ENCODE peak calls at places on chromosomes 1 and 21, in four cellular contexts. One of them, this sample, is unnamed.
A peak's percentile ranks its signal among the peaks of the same experiment; 100 is the strongest.

GRCh38 chr1:9473032-9473792 is 66.1 kb upstream of the SLC25A33 start:
- DNase-seq in HuH-7: no peak
- DNase-seq in H54: peak; percentile 92
- DNase-seq in HuH-7.5: peak; percentile 31
- DNase-seq in this sample: peak; percentile 92

GRCh38 chr1:14318830-14319229 is 279.7 kb upstream of the KAZN start:
- DNase-seq in HuH-7.5: no peak
- DNase-seq in H54: no peak
- DNase-seq in HuH-7: no peak
- DNase-seq in this sample: no peak

GRCh38 chr1:184972281-184973055 is 1.8 kb downstream of the NIBAN1 start:
- DNase-seq in H54: no peak
- DNase-seq in HuH-7: no peak
- DNase-seq in HuH-7.5: no peak
- DNase-seq in this sample: no peak

GRCh38 chr1:40421694-40422384 is 28.4 kb upstream of the ZFP69B start:
- DNase-seq in H54: no peak
- DNase-seq in HuH-7.5: peak; percentile 21
- DNase-seq in HuH-7: peak; percentile 30
- DNase-seq in this sample: no peak

GRCh38 chr1:207418336-207418735 is 35.8 kb upstream of the CR2 start:
- DNase-seq in H54: no peak
- DNase-seq in HuH-7: no peak
- DNase-seq in HuH-7.5: no peak
- DNase-seq in this sample: no peak

GRCh38 chr1:111275780-111276433 is 14.7 kb upstream of the CHIA start:
- DNase-seq in H54: no peak
- DNase-seq in HuH-7: no peak
- DNase-seq in HuH-7.5: no peak
- DNase-seq in this sample: no peak

GRCh38 chr1:11448375-11449085 is 30.4 kb upstream of the DISP3 start:
- DNase-seq in HuH-7: no peak
- DNase-seq in HuH-7.5: no peak
- DNase-seq in H54: no peak
- DNase-seq in this sample: no peak

GRCh38 chr1:27571439-27572018 is 32.4 kb downstream of the AHDC1 start:
- DNase-seq in HuH-7: no peak
- DNase-seq in HuH-7.5: no peak
- DNase-seq in H54: no peak
- DNase-seq in this sample: no peak

GRCh38 chr1:206526064-206526911 is 19.0 kb downstream of the RASSF5 start:
- DNase-seq in HuH-7: no peak
- DNase-seq in H54: no peak
- DNase-seq in HuH-7.5: no peak
- DNase-seq in this sample: no peak

GRCh38 chr1:171107257-171107940 is 16.7 kb downstream of the FMO3 start:
- DNase-seq in H54: no peak
- DNase-seq in HuH-7: no peak
- DNase-seq in HuH-7.5: no peak
- DNase-seq in this sample: no peak

GRCh38 chr21:16406355-16406754 is 676.6 kb downstream of the USP25 start:
- DNase-seq in HuH-7: no peak
- DNase-seq in HuH-7.5: no peak
- DNase-seq in H54: no peak
- DNase-seq in this sample: no peak

GRCh38 chr21:37436180-37436579 is 69.6 kb downstream of the DYRK1A start:
- DNase-seq in HuH-7.5: no peak
- DNase-seq in H54: no peak
- DNase-seq in HuH-7: no peak
- DNase-seq in this sample: no peak

GRCh38 chr1:160997323-160998038 is 23.5 kb downstream of the F11R start:
- DNase-seq in HuH-7.5: peak; percentile 39
- DNase-seq in H54: no peak
- DNase-seq in HuH-7: peak; percentile 57
- DNase-seq in this sample: peak; percentile 69

GRCh38 chr1:64282353-64282752 is 78.9 kb downstream of the UBE2U start:
- DNase-seq in H54: no peak
- DNase-seq in HuH-7.5: no peak
- DNase-seq in HuH-7: no peak
- DNase-seq in this sample: no peak

GRCh38 chr1:236608930-236609726 is 4.8 kb upstream of the HEATR1 start:
- DNase-seq in HuH-7.5: peak; percentile 24
- DNase-seq in H54: peak; percentile 18
- DNase-seq in HuH-7: peak; percentile 45
- DNase-seq in this sample: peak; percentile 59

GRCh38 chr1:93817819-93818569 is 61.0 kb downstream of the DNTTIP2 start:
- DNase-seq in HuH-7: no peak
- DNase-seq in HuH-7.5: no peak
- DNase-seq in H54: no peak
- DNase-seq in this sample: peak; percentile 98

GRCh38 chr1:26408604-26409003 is 2.0 kb upstream of the LIN28A start:
- DNase-seq in H54: peak; percentile 33
- DNase-seq in HuH-7: peak; percentile 81
- DNase-seq in HuH-7.5: peak; percentile 72
- DNase-seq in this sample: peak; percentile 86

GRCh38 chr1:82269466-82269865 is 468.7 kb downstream of the ADGRL2 start:
- DNase-seq in H54: peak; percentile 35
- DNase-seq in HuH-7: no peak
- DNase-seq in HuH-7.5: peak; percentile 3
- DNase-seq in this sample: peak; percentile 54

GRCh38 chr1:64043328-64043727 is 160.1 kb upstream of the UBE2U start:
- DNase-seq in HuH-7: no peak
- DNase-seq in HuH-7.5: no peak
- DNase-seq in H54: no peak
- DNase-seq in this sample: no peak

GRCh38 chr1:15411593-15412487 is 2.2 kb downstream of the EFHD2 start:
- DNase-seq in HuH-7: no peak
- DNase-seq in HuH-7.5: no peak
- DNase-seq in H54: no peak
- DNase-seq in this sample: peak; percentile 87

GRCh38 chr1:231557898-231558710 is 29.6 kb downstream of the TSNAX start:
- DNase-seq in HuH-7.5: no peak
- DNase-seq in HuH-7: no peak
- DNase-seq in H54: no peak
- DNase-seq in this sample: no peak

GRCh38 chr1:40664167-40664537 is 1.3 kb downstream of the RIMS3 start:
- DNase-seq in HuH-7.5: no peak
- DNase-seq in HuH-7: no peak
- DNase-seq in H54: no peak
- DNase-seq in this sample: no peak

GRCh38 chr1:225474986-225475820 is 47.4 kb upstream of the LBR start:
- DNase-seq in H54: peak; percentile 82
- DNase-seq in HuH-7: peak; percentile 97
- DNase-seq in HuH-7.5: peak; percentile 82
- DNase-seq in this sample: peak; percentile 47

GRCh38 chr1:159211331-159212136 is 6.9 kb downstream of the ACKR1 start:
- DNase-seq in HuH-7.5: no peak
- DNase-seq in HuH-7: peak; percentile 36
- DNase-seq in H54: peak; percentile 19
- DNase-seq in this sample: peak; percentile 62

GRCh38 chr1:43585596-43585995 is 54.9 kb downstream of the PTPRF start:
- DNase-seq in HuH-7.5: no peak
- DNase-seq in H54: no peak
- DNase-seq in HuH-7: no peak
- DNase-seq in this sample: no peak

GRCh38 chr1:184457500-184457899 is 70.7 kb downstream of the C1orf21 start:
- DNase-seq in HuH-7: no peak
- DNase-seq in H54: no peak
- DNase-seq in HuH-7.5: no peak
- DNase-seq in this sample: no peak

GRCh38 chr1:111729271-111729921 is 9.8 kb downstream of the INKA2 start:
- DNase-seq in HuH-7.5: no peak
- DNase-seq in H54: no peak
- DNase-seq in HuH-7: no peak
- DNase-seq in this sample: no peak

GRCh38 chr1:156970017-156970416 is 49.6 kb downstream of the LRRC71 start:
- DNase-seq in H54: no peak
- DNase-seq in HuH-7: peak; percentile 45
- DNase-seq in HuH-7.5: no peak
- DNase-seq in this sample: no peak

GRCh38 chr1:7922301-7922700 is 18.3 kb downstream of the TNFRSF9 start:
- DNase-seq in HuH-7: no peak
- DNase-seq in H54: no peak
- DNase-seq in HuH-7.5: no peak
- DNase-seq in this sample: no peak

This sample was measured in trophoblast cell.